ENCODE peak calls at places on chromosomes 5 and 9, in six cellular contexts. I is HCT116, P is HepG2, C is GM12878, Q is H1, O is K562. T is an unnamed sample.

GRCh38 chr5:57692582-57693487 is 210.2 kb upstream of the ACTBL2 start:
- DNase-seq in I (peak), Q (no peak), P (peak), C (no peak), O (peak), T (no peak)

GRCh38 chr5:10987881-10988504 is 227.0 kb upstream of the DAP start:
- DNase-seq in Q (peak), I (peak), O (peak), C (no peak), P (peak), T (no peak)

GRCh38 chr9:130433168-130433946 is 11.4 kb upstream of the ASS1 start:
- DNase-seq in C (no peak), I (no peak), P (no peak), Q (peak), O (no peak), T (peak)

GRCh38 chr9:115202960-115203751 is 85.2 kb upstream of the TNC start:
- DNase-seq in I (no peak), Q (no peak), C (no peak), P (no peak), O (no peak), T (peak)

GRCh38 chr9:132114102-132114707 is 34.5 kb upstream of the MED27 start:
- DNase-seq in C (no peak), I (no peak), P (peak), O (peak), Q (peak), T (no peak)

GRCh38 chr5:39399135-39400036 is 25.4 kb downstream of the DAB2 start:
- DNase-seq in C (no peak), Q (no peak), O (peak), I (peak), P (peak), T (no peak)

GRCh38 chr5:156913719-156914370 is 49.2 kb downstream of the TIMD4 start:
- DNase-seq in P (no peak), Q (peak), C (peak), O (no peak), I (no peak), T (no peak)

GRCh38 chr5:85337400-85337799 is 952.7 kb upstream of the EDIL3 start:
- DNase-seq in I (no peak), Q (no peak), P (no peak), O (no peak), C (no peak), T (no peak)

GRCh38 chr9:87109182-87109581 is 161.9 kb upstream of the GAS1 start:
- DNase-seq in C (no peak), I (no peak), P (no peak), O (no peak), Q (no peak), T (no peak)

GRCh38 chr5:172454355-172455086 is at the start of gene SH3PXD2B:
- DNase-seq in P (peak), Q (peak), I (no peak), C (no peak), O (peak), T (peak)

GRCh38 chr5:181191526-181192336 is 13.3 kb downstream of the TRIM7 start:
- DNase-seq in C (peak), I (peak), Q (peak), P (peak), O (peak), T (peak)

GRCh38 chr9:27460225-27461023 is 63.7 kb upstream of the IFNK start:
- DNase-seq in Q (no peak), I (no peak), P (no peak), O (peak), C (peak), T (no peak)

GRCh38 chr5:157354825-157355224 is 88.9 kb downstream of the CYFIP2 start:
- DNase-seq in O (peak), C (no peak), Q (peak), P (no peak), I (no peak), T (peak)

DNA sequence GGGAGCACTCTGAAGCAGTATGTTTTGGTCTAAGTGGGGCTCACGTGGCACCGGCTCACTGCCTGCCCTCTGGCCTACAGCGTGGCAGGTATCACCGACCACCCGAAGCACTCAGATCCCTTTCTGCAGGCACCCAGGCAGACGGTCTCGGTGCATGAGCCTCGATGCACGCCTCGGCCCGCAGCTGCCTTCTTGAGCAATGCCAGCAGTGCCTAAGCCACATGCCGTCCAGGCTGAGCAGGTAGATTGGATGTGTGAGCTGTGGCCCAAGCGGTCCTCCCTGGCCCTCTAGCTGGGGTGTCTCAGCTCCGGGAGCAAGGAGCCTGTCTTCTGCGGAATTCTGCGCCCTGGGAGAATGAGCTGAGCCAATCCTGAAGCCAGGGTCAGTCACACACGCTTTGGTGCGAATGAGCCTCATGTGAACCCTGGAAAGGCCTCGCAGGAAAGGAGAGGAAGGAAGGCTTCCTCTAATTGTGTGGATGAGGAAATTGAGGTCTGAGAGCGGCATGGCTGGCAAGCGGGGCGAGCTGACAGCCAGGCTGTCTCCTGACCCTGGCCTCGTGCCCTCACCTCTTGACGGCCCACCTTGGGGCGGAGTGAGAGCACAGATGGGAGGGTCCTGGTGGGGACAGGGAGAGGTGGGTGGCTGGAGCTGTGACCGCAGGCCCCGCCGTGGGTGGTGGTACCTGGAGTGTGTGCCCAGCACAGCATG is 14.4 kb downstream of the RXRA start:
- DNase-seq in Q (no peak), I (no peak), C (no peak), P (no peak), O (no peak), T (no peak)
- TF ChIP-seq YY1 in Q (no peak), I (no peak), C (no peak), P (no peak), O (no peak), T (no peak)

DNA sequence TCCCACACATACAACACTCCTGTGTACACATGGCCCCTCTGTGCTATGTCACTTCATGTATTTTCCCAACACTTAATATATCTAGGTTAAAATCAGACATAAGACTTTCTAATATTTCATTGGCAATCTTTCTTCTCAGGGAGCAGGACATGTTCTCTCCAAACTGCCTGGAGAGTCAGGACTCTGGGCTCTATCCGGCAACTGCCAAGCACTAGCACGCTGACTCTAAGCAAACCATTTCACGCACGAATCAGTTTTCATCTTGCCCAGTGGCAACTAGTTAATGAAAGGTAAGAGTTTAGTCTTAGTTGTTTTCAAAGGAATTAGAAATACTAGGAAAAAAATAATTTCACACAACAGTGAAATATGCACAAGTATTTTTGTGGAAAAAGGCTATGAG is 124.8 kb downstream of the NFIB start:
- DNase-seq in O (no peak), I (no peak), C (no peak), Q (no peak), P (no peak), T (no peak)
- H3K27ac ChIP-seq in O (no peak), I (no peak), C (no peak), Q (no peak), P (no peak), T (no peak)

GRCh38 chr9:75880556-75880955 is 9.9 kb upstream of the PCSK5 start:
- DNase-seq in P (no peak), C (no peak), O (no peak), Q (no peak), I (no peak), T (no peak)
- TF ChIP-seq YY1 in P (no peak), C (no peak), O (no peak), Q (no peak), I (no peak), T (no peak)

GRCh38 chr5:178545941-178546674 is 44.1 kb downstream of the COL23A1 start:
- DNase-seq in I (no peak), Q (no peak), O (no peak), P (no peak), C (no peak), T (no peak)
- H3K27ac ChIP-seq in I (no peak), Q (no peak), O (no peak), P (no peak), C (no peak), T (no peak)

GRCh38 chr5:107764976-107765684 is 94.4 kb upstream of the EFNA5 start:
- DNase-seq in Q (no peak), O (no peak), P (no peak), C (no peak), I (no peak), T (no peak)

GRCh38 chr5:107765685-107766063 is 94.9 kb upstream of the EFNA5 start:
- DNase-seq in C (no peak), Q (no peak), O (no peak), I (no peak), P (no peak), T (no peak)

GRCh38 chr5:107764282-107764681 is 93.5 kb upstream of the EFNA5 start:
- DNase-seq in Q (no peak), C (no peak), P (no peak), I (no peak), O (no peak), T (no peak)

GRCh38 chr5:107769531-107769930 is 98.8 kb upstream of the EFNA5 start:
- DNase-seq in O (no peak), P (no peak), C (no peak), I (no peak), Q (no peak), T (no peak)

DNA sequence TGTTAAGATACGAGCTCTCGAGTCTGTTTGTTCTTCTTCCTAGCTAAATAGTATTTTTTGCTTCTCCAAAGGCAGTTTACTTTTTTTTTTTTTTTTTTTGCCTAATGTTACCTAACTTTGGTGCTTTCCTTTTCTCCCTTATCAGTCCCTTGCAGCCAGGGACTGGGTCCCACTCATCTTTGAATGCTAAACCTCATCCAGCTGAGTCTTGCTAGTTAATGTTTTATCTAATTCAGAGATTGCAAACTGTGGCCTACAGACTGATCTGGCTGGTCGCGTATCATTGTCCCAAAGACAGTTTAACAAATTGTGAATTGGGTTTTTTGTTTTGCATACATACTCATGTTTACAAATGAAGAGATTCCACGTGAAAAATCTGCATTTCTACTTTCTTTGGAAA is 95.7 kb upstream of the EFNA5 start:
- DNase-seq in O (no peak), P (no peak), I (no peak), Q (no peak), C (no peak), T (no peak)
- TF ChIP-seq YY1 in O (no peak), P (no peak), I (no peak), Q (no peak), C (no peak), T (no peak)

GRCh38 chr5:34582364-34582763 is 73.8 kb upstream of the RAI14 start:
- DNase-seq in C (no peak), Q (no peak), O (no peak), I (no peak), P (no peak), T (no peak)

GRCh38 chr5:34578962-34579361 is 77.2 kb upstream of the RAI14 start:
- DNase-seq in Q (no peak), I (no peak), O (no peak), C (no peak), P (no peak), T (no peak)

GRCh38 chr5:34583167-34583566 is 73.0 kb upstream of the RAI14 start:
- DNase-seq in I (no peak), P (no peak), O (no peak), Q (no peak), C (no peak), T (no peak)

GRCh38 chr5:34584165-34584564 is 72.0 kb upstream of the RAI14 start:
- DNase-seq in O (no peak), P (no peak), C (no peak), Q (no peak), I (no peak), T (no peak)

GRCh38 chr5:34580983-34581382 is 75.1 kb upstream of the RAI14 start:
- DNase-seq in P (no peak), O (no peak), Q (no peak), C (no peak), I (no peak), T (no peak)
- H3K27ac ChIP-seq in P (no peak), O (no peak), Q (no peak), C (no peak), I (no peak), T (no peak)

GRCh38 chr5:159908201-159908940 is 7.9 kb upstream of the ADRA1B start:
- DNase-seq in Q (no peak), C (no peak), I (no peak), P (no peak), O (no peak), T (no peak)
- TF ChIP-seq YY1 in Q (no peak), C (no peak), I (no peak), P (no peak), O (no peak), T (no peak)

GRCh38 chr5:4020386-4020785 is 424.8 kb downstream of the IRX1 start:
- DNase-seq in I (no peak), O (no peak), P (no peak), Q (no peak), C (no peak), T (no peak)
- H3K27ac ChIP-seq in I (no peak), O (no peak), P (no peak), Q (no peak), C (no peak), T (no peak)

GRCh38 chr5:127848098-127848497 is 144.9 kb downstream of the CCDC192 start:
- DNase-seq in O (no peak), Q (no peak), C (no peak), P (no peak), I (no peak), T (no peak)
- TF ChIP-seq YY1 in O (no peak), Q (no peak), C (no peak), P (no peak), I (no peak), T (no peak)

GRCh38 chr5:132673939-132674630 is at the start of gene IL4:
- DNase-seq in P (no peak), C (no peak), Q (no peak), I (no peak), O (no peak), T (no peak)

GRCh38 chr5:132674671-132675506 is 1.1 kb downstream of the IL4 start:
- DNase-seq in P (peak), Q (no peak), I (peak), O (no peak), C (peak), T (no peak)

GRCh38 chr5:132677682-132678400 is 4.1 kb downstream of the IL4 start:
- DNase-seq in O (no peak), I (no peak), C (no peak), Q (no peak), P (no peak), T (no peak)

GRCh38 chr5:132677191-132677590 is 3.4 kb downstream of the IL4 start:
- DNase-seq in O (peak), C (no peak), P (peak), Q (no peak), I (peak), T (no peak)

GRCh38 chr5:132675936-132676689 is 2.3 kb downstream of the IL4 start:
- DNase-seq in I (no peak), Q (no peak), O (no peak), P (no peak), C (no peak), T (no peak)
- H3K27ac ChIP-seq in I (no peak), Q (no peak), O (no peak), P (no peak), C (peak), T (no peak)

T was measured in SK-N-SH.